ENCODE peak calls at places on chromosome 17, in five cellular contexts. T, A, V, R and B are unnamed samples. For H3K36me3, the result is how much of the 10 kb centered on the place peaks cover.

GRCh38 chr17:40095944-40096791 is 4.2 kb downstream of the NR1D1 start:
- DNase-seq in T (no peak), A (no peak), V (peak), R (peak), B (no peak)

GRCh38 chr17:43779145-43780125 is 658 bp upstream of the DUSP3 start:
- DNase-seq in T (peak), A (no peak), V (no peak), R (no peak), B (no peak)

GRCh38 chr17:7562208-7562605 is 488 bp downstream of the SENP3 start:
- DNase-seq in T (no peak), A (no peak), V (no peak), R (no peak), B (no peak)

GRCh38 chr17:12421646-12422306 is 243.9 kb upstream of the MYOCD start:
- DNase-seq in T (no peak), A (no peak), V (no peak), R (no peak), B (no peak)

GRCh38 chr17:63534078-63534570 is 11.0 kb downstream of the KCNH6 start:
- DNase-seq in T (no peak), A (no peak), V (no peak), R (no peak), B (no peak)

GRCh38 chr17:36505171-36505570 is 18.7 kb downstream of the ZNHIT3 start:
- DNase-seq in T (no peak), A (no peak), V (no peak), R (no peak), B (no peak)

GRCh38 chr17:6457688-6458190 is 13.5 kb downstream of the PIMREG start:
- DNase-seq in T (no peak), A (no peak), V (no peak), R (no peak), B (no peak)

GRCh38 chr17:80942360-80943345 is 49.0 kb upstream of the CHMP6 start:
- DNase-seq in T (peak), A (peak), V (no peak), R (no peak), B (peak)

GRCh38 chr17:8234361-8235270 is 13.2 kb downstream of the CTC1 start:
- DNase-seq in T (no peak), A (no peak), V (no peak), R (no peak), B (no peak)

GRCh38 chr17:34665803-34666763 is 86.7 kb downstream of the TMEM132E start:
- DNase-seq in T (no peak), A (peak), V (no peak), R (no peak), B (no peak)

GRCh38 chr17:82896071-82897000 is 56.5 kb upstream of the ZNF750 start:
- DNase-seq in T (no peak), A (no peak), V (no peak), R (no peak), B (no peak)

GRCh38 chr17:73637866-73638265 is 6.4 kb downstream of the SDK2 start:
- DNase-seq in T (no peak), A (peak), V (no peak), R (no peak), B (no peak)

GRCh38 chr17:44001461-44001920 is 2.9 kb upstream of the NAGS start:
- DNase-seq in T (no peak), A (no peak), V (no peak), R (no peak), B (no peak)

GRCh38 chr17:14143678-14144077 is 74.4 kb downstream of the COX10 start:
- DNase-seq in T (peak), A (no peak), V (no peak), R (no peak), B (peak)

GRCh38 chr17:21289902-21290571 is 5.5 kb downstream of the MAP2K3 start:
- DNase-seq in T (no peak), A (no peak), V (no peak), R (no peak), B (no peak)

GRCh38 chr17:32498362-32498761 is 11.6 kb downstream of the CDK5R1 start:
- DNase-seq in T (no peak), A (no peak), V (no peak), R (no peak), B (no peak)

GRCh38 chr17:79840204-79840988 is 1.2 kb upstream of the CBX4 start:
- DNase-seq in T (peak), A (no peak), V (no peak), R (no peak), B (no peak)

GRCh38 chr17:66959641-66960375 is 4.7 kb upstream of the CACNG4 start:
- DNase-seq in T (no peak), A (no peak), V (no peak), R (no peak), B (no peak)

GRCh38 chr17:10126554-10127493 is 71.6 kb downstream of the GAS7 start:
- DNase-seq in T (no peak), A (no peak), V (no peak), R (no peak), B (no peak)

GRCh38 chr17:74280093-74280513 is 6.1 kb downstream of the DNAI2 start:
- DNase-seq in T (no peak), A (no peak), V (no peak), R (peak), B (no peak)

GRCh38 chr17:64064331-64064730 is 43.9 kb upstream of the ICAM2 start:
- DNase-seq in T (peak), A (no peak), V (no peak), R (no peak), B (peak)

GRCh38 chr17:79533116-79533515 is 77.7 kb downstream of the RBFOX3 start:
- DNase-seq in T (no peak), A (no peak), V (no peak), R (no peak), B (no peak)

GRCh38 chr17:40551091-40551873 is 14.0 kb downstream of the CCR7 start:
- DNase-seq in T (peak), A (peak), V (no peak), R (no peak), B (peak)

GRCh38 chr17:28567604-28568003 is 3.7 kb downstream of the PIGS start:
- DNase-seq in T (no peak), A (no peak), V (peak), R (peak), B (no peak)

GRCh38 chr17:15398736-15399331 is 57.4 kb upstream of the TEKT3 start:
- DNase-seq in T (peak), A (no peak), V (no peak), R (no peak), B (peak)

GRCh38 chr17:48555616-48556533 is 11.0 kb upstream of the HOXB2 start:
- DNase-seq in T (peak), A (no peak), V (no peak), R (no peak), B (no peak)

GRCh38 chr17:80475949-80476876 is at the start of gene NPTX1:
- DNase-seq in T (no peak), A (no peak), V (no peak), R (no peak), B (no peak)

GRCh38 chr17:57432507-57433277 is 176.4 kb downstream of the MSI2 start:
- DNase-seq in T (no peak), A (no peak), V (no peak), R (no peak), B (no peak)

GRCh38 chr17:29172589-29172988 is 7.6 kb downstream of the MYO18A start:
- DNase-seq in T (no peak), A (no peak), V (no peak), R (no peak), B (no peak)

GRCh38 chr17:48878920-48879898 is 13.4 kb upstream of the ATP5MC1 start:
- DNase-seq in T (peak), A (no peak), V (peak), R (no peak), B (peak)

GRCh38 chr17:79937981-79938695 is 97.5 kb downstream of the TBC1D16 start:
- DNase-seq in T (no peak), A (no peak), V (no peak), R (no peak), B (no peak)

GRCh38 chr17:28908640-28909098 is 5.8 kb upstream of the DHRS13 start:
- DNase-seq in T (peak), A (no peak), V (no peak), R (no peak), B (no peak)

GRCh38 chr17:74477411-74477810 is 11.0 kb downstream of the CD300A start:
- DNase-seq in T (no peak), A (no peak), V (no peak), R (no peak), B (no peak)

GRCh38 chr17:58121925-58122324 is 26.3 kb upstream of the OR4D1 start:
- DNase-seq in T (peak), A (no peak), V (no peak), R (no peak), B (peak)

GRCh38 chr17:27577884-27578717 is 52.9 kb upstream of the LGALS9 start:
- DNase-seq in T (peak), A (no peak), V (no peak), R (no peak), B (no peak)

GRCh38 chr17:49715221-49715620 is 7.5 kb upstream of the SLC35B1 start:
- DNase-seq in T (no peak), A (no peak), V (no peak), R (no peak), B (no peak)

GRCh38 chr17:59633658-59634359 is 14.1 kb downstream of the CLTC start:
- DNase-seq in T (no peak), A (no peak), V (no peak), R (no peak), B (no peak)
- H3K36me3 ChIP-seq in T (under half), A (under half), V (under half), R (under half), B (under half)

DNA sequence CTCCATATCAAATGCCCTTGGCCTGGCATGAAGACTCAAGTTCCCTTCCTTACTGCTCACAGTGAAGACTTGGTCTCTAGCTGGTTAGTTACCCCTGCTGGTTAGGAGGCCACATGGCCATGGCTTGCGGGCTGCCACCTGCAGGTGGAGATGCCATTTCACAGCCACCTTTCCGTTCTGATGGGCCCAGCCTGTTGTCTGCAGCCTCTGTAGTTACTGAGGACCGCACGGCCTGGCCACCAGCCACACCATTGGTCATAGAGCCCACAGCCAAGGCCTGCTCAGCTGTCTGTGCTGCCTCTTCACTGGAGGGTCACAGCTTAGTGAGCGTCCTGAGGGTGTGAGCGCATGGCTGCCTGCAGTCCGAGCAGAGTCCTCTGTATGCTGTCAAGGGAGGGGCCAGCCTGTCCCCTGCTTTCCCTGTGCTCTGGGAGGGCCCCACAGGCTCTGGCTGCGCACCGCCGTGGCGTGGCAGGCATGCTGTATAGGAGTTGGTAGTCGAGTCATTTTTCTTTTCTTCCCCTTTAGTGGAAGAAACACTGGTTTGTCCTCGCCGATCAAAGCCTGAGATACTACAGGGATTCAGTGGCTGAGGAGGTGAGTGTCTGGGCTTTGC is 59.2 kb downstream of the PLD6 start:
- DNase-seq in T (peak), A (no peak), V (no peak), R (no peak), B (no peak)
- TF ChIP-seq CTCF in T (no peak), A (no peak), V (peak), R (peak), B (peak)

GRCh38 chr17:1533649-1534325 is 17.4 kb upstream of the INPP5K start:
- DNase-seq in T (no peak), A (no peak), V (no peak), R (no peak), B (no peak)
- H3K36me3 ChIP-seq in T (under half), A (half or more), V (under half), R (under half), B (under half)

DNA sequence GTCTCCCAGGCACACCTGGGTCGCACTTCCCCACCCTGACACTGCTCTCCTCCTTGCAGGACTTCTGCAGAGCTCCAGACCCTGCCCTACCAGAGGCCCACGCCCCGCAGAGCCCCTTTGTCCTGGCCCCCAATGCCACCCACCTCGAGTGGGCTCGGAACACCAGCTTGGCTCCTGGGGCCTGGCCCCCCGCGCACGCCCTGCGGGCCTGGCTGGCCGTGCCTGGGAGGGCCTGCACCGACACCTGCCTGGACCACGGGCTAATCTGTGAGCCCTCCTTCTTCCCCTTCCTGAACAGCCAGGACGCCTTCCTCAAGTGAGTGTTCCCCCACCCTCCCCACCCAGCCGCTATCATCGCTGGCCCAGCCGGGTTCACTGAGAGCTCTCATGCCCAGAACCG is 79.6 kb downstream of the MGAT5B start:
- DNase-seq in T (no peak), A (no peak), V (no peak), R (no peak), B (no peak)
- TF ChIP-seq CTCF in T (no peak), A (no peak), V (no peak), R (no peak), B (no peak)

GRCh38 chr17:4326112-4326511 is 40.4 kb downstream of the UBE2G1 start:
- DNase-seq in T (no peak), A (no peak), V (no peak), R (no peak), B (no peak)

GRCh38 chr17:4324463-4324862 is 42.0 kb downstream of the UBE2G1 start:
- DNase-seq in T (no peak), A (no peak), V (no peak), R (no peak), B (no peak)

GRCh38 chr17:4326608-4327007 is 39.9 kb downstream of the UBE2G1 start:
- DNase-seq in T (no peak), A (no peak), V (no peak), R (no peak), B (peak)

GRCh38 chr17:4329838-4330237 is 36.6 kb downstream of the UBE2G1 start:
- DNase-seq in T (peak), A (no peak), V (no peak), R (no peak), B (peak)

DNA sequence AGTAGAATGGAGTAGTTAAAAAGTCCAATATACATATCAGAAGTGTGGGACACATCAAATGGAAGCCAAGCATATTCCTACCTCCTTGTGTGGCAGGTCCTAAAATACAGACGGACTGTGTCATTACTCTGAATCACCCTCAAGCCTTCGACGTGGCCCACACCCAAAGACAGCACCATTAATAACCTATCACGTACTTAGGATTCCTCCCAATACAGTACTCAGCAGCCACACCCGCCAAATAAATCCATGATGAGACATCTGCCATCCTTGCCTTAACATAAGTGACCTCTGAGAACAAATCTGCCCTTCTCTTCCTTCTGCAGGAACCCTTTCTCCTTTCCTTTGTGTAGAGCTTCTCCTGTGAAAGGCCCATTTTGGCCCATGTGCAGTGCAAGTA is 38.8 kb downstream of the UBE2G1 start:
- DNase-seq in T (peak), A (no peak), V (no peak), R (no peak), B (peak)
- H3K36me3 ChIP-seq in T (under half), A (under half), V (under half), R (under half), B (under half)

GRCh38 chr17:71970312-71970711 is 150.5 kb upstream of the SOX9 start:
- DNase-seq in T (peak), A (no peak), V (no peak), R (no peak), B (peak)
- TF ChIP-seq CTCF in T (no peak), A (no peak), V (no peak), R (no peak), B (peak)

GRCh38 chr17:75898065-75898464 is 1.3 kb upstream of the TRIM65 start:
- DNase-seq in T (no peak), A (no peak), V (no peak), R (no peak), B (no peak)
- H3K36me3 ChIP-seq in T (under half), A (under half), V (under half), R (under half), B (under half)

GRCh38 chr17:75515523-75516254 is at the start of gene CASKIN2:
- DNase-seq in T (peak), A (peak), V (peak), R (peak), B (peak)

GRCh38 chr17:75516255-75516618 is at the start of gene TSEN54:
- DNase-seq in T (peak), A (peak), V (peak), R (peak), B (peak)

GRCh38 chr17:75518201-75518600 is 1.9 kb downstream of the TSEN54 start:
- DNase-seq in T (no peak), A (no peak), V (peak), R (no peak), B (no peak)

GRCh38 chr17:75516619-75517276 is 420 bp downstream of the TSEN54 start:
- DNase-seq in T (no peak), A (no peak), V (no peak), R (peak), B (no peak)

DNA sequence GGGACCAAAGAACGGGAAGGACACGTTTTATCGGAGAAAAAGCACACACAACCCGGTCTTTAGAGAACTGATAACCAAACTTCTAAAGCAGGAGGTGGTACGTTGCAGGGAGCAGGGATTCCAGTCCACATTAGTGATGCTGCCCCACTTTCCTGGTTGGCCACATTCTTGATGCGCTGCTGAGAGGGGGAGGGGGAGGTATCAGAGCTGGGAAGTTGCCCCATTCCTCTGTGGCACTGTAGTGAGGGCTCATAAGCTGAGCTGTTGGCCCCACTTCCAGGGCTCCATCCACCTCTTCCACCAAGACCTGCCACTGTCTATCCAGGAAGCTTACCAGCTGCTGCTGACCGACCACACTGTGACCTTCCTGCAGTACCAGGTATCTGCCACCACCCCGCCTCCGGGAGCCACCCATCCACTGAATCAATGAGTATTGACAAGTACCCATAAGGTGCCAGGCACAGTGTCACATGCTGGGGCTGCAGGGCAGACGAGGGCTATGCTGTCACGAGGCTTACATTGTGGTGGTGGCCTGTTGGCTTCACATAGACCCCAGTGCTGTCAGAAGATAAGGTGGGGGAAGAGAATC is 1.0 kb downstream of the TSEN54 start:
- DNase-seq in T (no peak), A (no peak), V (no peak), R (peak), B (no peak)
- TF ChIP-seq CTCF in T (no peak), A (peak), V (no peak), R (peak), B (no peak)

GRCh38 chr17:37527249-37527851 is 37.7 kb downstream of the DUSP14 start:
- DNase-seq in T (peak), A (no peak), V (no peak), R (no peak), B (peak)
- H3K36me3 ChIP-seq in T (under half), A (half or more), V (under half), R (under half), B (under half)

DNA sequence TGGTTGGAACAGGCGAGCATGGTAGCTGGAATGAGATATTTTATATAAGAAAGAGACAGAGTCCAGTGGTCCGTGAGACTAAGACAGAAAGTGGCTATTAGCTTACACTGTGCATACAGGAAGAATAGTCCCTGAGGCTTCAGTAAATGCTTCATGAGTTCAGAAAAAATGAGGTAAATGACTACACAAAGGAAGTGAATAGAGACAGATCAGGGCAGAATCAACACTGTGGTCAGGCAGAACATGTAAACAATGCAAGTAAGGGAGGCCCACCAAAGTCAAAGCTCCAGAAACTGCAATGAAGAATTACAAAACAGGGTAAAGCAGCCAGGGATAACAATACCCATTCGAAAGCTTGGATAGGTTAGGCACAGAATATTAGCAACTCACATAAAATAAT is 4.8 kb downstream of the ABCA10 start:
- DNase-seq in T (peak), A (no peak), V (peak), R (peak), B (no peak)
- TF ChIP-seq CTCF in T (no peak), A (no peak), V (no peak), R (no peak), B (no peak)